ENCODE peak calls at places on chromosomes 7 and 10, in seven cellular contexts. One of them, this sample, is unnamed.

GRCh38 chr10:49115015-49115795 is at the start of gene VSTM4:
- DNase-seq in suprapubic skin: no peak
- DNase-seq in A549: no peak
- DNase-seq in tibial nerve: peak
- DNase-seq in SK-N-SH: peak
- DNase-seq in GM12878: no peak
- DNase-seq in stomach: no peak
- DNase-seq in this sample: no peak

GRCh38 chr7:27129729-27130539 is 623 bp downstream of the HOXA4 start:
- DNase-seq in suprapubic skin: peak
- DNase-seq in A549: no peak
- DNase-seq in tibial nerve: no peak
- DNase-seq in SK-N-SH: no peak
- DNase-seq in GM12878: no peak
- DNase-seq in stomach: no peak
- DNase-seq in this sample: peak

GRCh38 chr10:79001082-79001885 is 67.5 kb upstream of the ZMIZ1 start:
- DNase-seq in suprapubic skin: no peak
- DNase-seq in A549: no peak
- DNase-seq in tibial nerve: no peak
- DNase-seq in SK-N-SH: no peak
- DNase-seq in GM12878: no peak
- DNase-seq in stomach: no peak
- DNase-seq in this sample: no peak

GRCh38 chr7:101226686-101227085 is 8.7 kb downstream of the ZNHIT1 start:
- DNase-seq in suprapubic skin: no peak
- DNase-seq in A549: no peak
- DNase-seq in tibial nerve: no peak
- DNase-seq in SK-N-SH: no peak
- DNase-seq in GM12878: no peak
- DNase-seq in stomach: no peak
- DNase-seq in this sample: no peak

GRCh38 chr10:43355749-43356371 is 15.6 kb upstream of the FXYD4 start:
- DNase-seq in suprapubic skin: no peak
- DNase-seq in A549: peak
- DNase-seq in tibial nerve: no peak
- DNase-seq in SK-N-SH: no peak
- DNase-seq in GM12878: no peak
- DNase-seq in stomach: no peak
- DNase-seq in this sample: peak

GRCh38 chr10:99859585-99859984 is 77.1 kb downstream of the ABCC2 start:
- DNase-seq in suprapubic skin: no peak
- DNase-seq in A549: peak
- DNase-seq in tibial nerve: no peak
- DNase-seq in SK-N-SH: peak
- DNase-seq in GM12878: no peak
- DNase-seq in stomach: no peak
- DNase-seq in this sample: no peak

GRCh38 chr7:55367283-55367840 is 2.2 kb downstream of the LANCL2 start:
- DNase-seq in suprapubic skin: no peak
- DNase-seq in A549: no peak
- DNase-seq in tibial nerve: no peak
- DNase-seq in SK-N-SH: no peak
- DNase-seq in GM12878: no peak
- DNase-seq in stomach: no peak
- DNase-seq in this sample: no peak

GRCh38 chr7:138752568-138753518 is 45.0 kb upstream of the TMEM213 start:
- DNase-seq in suprapubic skin: peak
- DNase-seq in A549: peak
- DNase-seq in tibial nerve: peak
- DNase-seq in SK-N-SH: peak
- DNase-seq in GM12878: peak
- DNase-seq in stomach: peak
- DNase-seq in this sample: peak

GRCh38 chr10:129768437-129769355 is 195.4 kb downstream of the EBF3 start:
- DNase-seq in suprapubic skin: peak
- DNase-seq in A549: no peak
- DNase-seq in tibial nerve: no peak
- DNase-seq in SK-N-SH: no peak
- DNase-seq in GM12878: no peak
- DNase-seq in stomach: peak
- DNase-seq in this sample: peak

GRCh38 chr10:78964952-78965633 is 103.7 kb upstream of the ZMIZ1 start:
- DNase-seq in suprapubic skin: no peak
- DNase-seq in A549: peak
- DNase-seq in tibial nerve: no peak
- DNase-seq in SK-N-SH: peak
- DNase-seq in GM12878: no peak
- DNase-seq in stomach: peak
- DNase-seq in this sample: no peak

GRCh38 chr10:73889014-73889413 is 14.7 kb upstream of the CAMK2G start:
- DNase-seq in suprapubic skin: peak
- DNase-seq in A549: peak
- DNase-seq in tibial nerve: peak
- DNase-seq in SK-N-SH: no peak
- DNase-seq in GM12878: no peak
- DNase-seq in stomach: peak
- DNase-seq in this sample: peak

GRCh38 chr10:89183571-89183970 is 23.5 kb downstream of the CH25H start:
- DNase-seq in suprapubic skin: no peak
- DNase-seq in A549: no peak
- DNase-seq in tibial nerve: no peak
- DNase-seq in SK-N-SH: no peak
- DNase-seq in GM12878: no peak
- DNase-seq in stomach: no peak
- DNase-seq in this sample: no peak

GRCh38 chr10:71394926-71395562 is 1.7 kb upstream of the CDH23 start:
- DNase-seq in suprapubic skin: no peak
- DNase-seq in A549: no peak
- DNase-seq in tibial nerve: no peak
- DNase-seq in SK-N-SH: no peak
- DNase-seq in GM12878: no peak
- DNase-seq in stomach: no peak
- DNase-seq in this sample: no peak

GRCh38 chr10:81978238-81978637 is 103.2 kb downstream of the NRG3 start:
- DNase-seq in suprapubic skin: no peak
- DNase-seq in A549: peak
- DNase-seq in tibial nerve: no peak
- DNase-seq in SK-N-SH: no peak
- DNase-seq in GM12878: no peak
- DNase-seq in stomach: no peak
- DNase-seq in this sample: no peak

DNA sequence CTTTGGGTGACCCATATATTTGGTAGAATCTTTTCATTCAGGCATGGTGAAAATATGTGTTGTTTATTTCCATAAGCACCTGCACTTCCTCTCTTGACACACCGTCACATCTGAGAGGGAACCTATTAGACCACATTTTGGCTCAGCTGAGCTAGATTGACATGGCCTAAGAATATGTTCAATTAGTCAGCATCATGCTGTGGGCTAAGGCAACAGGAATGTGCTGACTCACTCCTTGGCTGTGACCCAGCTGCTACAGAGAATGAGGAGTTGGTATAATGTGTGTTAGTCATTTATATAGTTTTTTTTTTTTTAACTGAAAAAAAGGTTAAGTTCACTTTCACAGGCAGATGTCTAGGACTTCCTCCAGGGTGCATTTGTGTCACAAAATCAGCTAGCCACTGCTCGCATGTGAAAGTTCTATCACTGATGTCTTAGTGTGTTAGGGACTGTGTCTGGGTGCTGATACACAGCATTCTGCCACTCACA is 180.6 kb downstream of the SEMA3E start:
- DNase-seq in suprapubic skin: peak
- DNase-seq in A549: peak
- DNase-seq in tibial nerve: peak
- DNase-seq in SK-N-SH: peak
- DNase-seq in GM12878: peak
- DNase-seq in stomach: peak
- DNase-seq in this sample: peak
- TF ChIP-seq EP300 in suprapubic skin: no peak
- TF ChIP-seq EP300 in A549: peak
- TF ChIP-seq EP300 in tibial nerve: peak
- TF ChIP-seq EP300 in SK-N-SH: peak
- TF ChIP-seq EP300 in GM12878: no peak
- TF ChIP-seq EP300 in stomach: no peak
- TF ChIP-seq EP300 in this sample: no peak

GRCh38 chr7:104341545-104341944 is 13.1 kb downstream of the LHFPL3 start:
- DNase-seq in suprapubic skin: no peak
- DNase-seq in A549: peak
- DNase-seq in tibial nerve: no peak
- DNase-seq in SK-N-SH: peak
- DNase-seq in GM12878: no peak
- DNase-seq in stomach: no peak
- DNase-seq in this sample: no peak
- H3K27ac ChIP-seq in suprapubic skin: no peak
- H3K27ac ChIP-seq in A549: no peak
- H3K27ac ChIP-seq in tibial nerve: no peak
- H3K27ac ChIP-seq in SK-N-SH: no peak
- H3K27ac ChIP-seq in GM12878: no peak
- H3K27ac ChIP-seq in stomach: no peak
- H3K27ac ChIP-seq in this sample: no peak

DNA sequence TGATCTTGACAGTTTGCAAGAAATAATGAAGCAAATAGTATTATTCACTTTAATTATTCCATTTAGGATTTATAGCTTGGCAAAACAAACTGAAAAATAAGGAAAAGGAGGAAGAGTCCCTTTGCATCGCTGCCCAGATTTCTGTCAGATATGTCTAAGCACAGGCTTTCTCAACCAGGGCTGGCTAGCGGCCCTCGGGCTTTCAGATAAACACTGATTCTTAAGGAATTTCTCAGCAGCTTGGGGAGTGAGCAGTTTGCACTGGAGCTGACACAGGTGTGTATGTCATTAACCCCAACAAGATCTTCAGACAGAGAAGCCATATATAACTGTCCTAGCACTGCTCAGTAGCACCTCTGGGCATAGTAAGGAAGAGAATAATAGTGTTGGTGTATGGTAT is 47.9 kb upstream of the SEMA3D start:
- DNase-seq in suprapubic skin: no peak
- DNase-seq in A549: no peak
- DNase-seq in tibial nerve: no peak
- DNase-seq in SK-N-SH: no peak
- DNase-seq in GM12878: no peak
- DNase-seq in stomach: no peak
- DNase-seq in this sample: no peak
- H3K4me3 ChIP-seq in suprapubic skin: no peak
- H3K4me3 ChIP-seq in A549: no peak
- H3K4me3 ChIP-seq in tibial nerve: no peak
- H3K4me3 ChIP-seq in SK-N-SH: no peak
- H3K4me3 ChIP-seq in GM12878: no peak
- H3K4me3 ChIP-seq in stomach: no peak
- H3K4me3 ChIP-seq in this sample: no peak

DNA sequence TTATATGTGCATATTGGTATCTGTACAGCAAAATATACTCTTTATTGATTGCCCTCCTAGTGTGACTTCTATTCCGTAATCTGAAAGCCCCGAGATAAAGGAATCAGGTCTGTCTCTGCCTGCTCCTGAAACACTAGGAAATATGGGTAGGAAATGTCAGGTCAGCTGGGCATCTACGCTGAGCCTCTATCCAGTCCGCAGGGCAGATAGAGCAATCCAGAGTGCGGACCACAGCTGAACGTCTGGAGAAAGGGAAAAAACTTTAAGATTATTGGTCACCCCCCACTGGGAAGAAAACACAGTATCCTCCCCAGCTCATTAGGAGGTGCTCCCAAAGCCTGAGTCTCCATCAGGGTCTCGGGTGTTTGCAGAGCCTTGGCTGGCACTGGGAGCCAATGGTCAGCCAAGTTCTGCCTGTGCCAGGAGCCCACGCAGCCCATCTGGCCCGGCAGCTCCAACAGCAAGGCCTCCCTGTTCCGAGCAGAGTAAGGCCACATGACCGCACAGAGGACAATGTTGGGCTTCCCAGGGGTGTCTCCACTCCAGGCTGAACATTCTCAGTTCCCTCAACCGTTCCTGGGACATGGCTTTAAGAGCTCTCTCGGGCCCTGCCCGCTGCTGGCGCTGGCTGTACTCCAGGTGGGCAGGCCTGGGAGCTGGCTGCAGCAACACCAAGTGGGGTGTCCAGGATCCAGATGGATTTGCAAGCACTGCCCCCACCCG is 7.6 kb downstream of the CTBP2 start:
- DNase-seq in suprapubic skin: no peak
- DNase-seq in A549: no peak
- DNase-seq in tibial nerve: no peak
- DNase-seq in SK-N-SH: no peak
- DNase-seq in GM12878: no peak
- DNase-seq in stomach: peak
- DNase-seq in this sample: peak
- TF ChIP-seq EP300 in suprapubic skin: no peak
- TF ChIP-seq EP300 in A549: no peak
- TF ChIP-seq EP300 in tibial nerve: peak
- TF ChIP-seq EP300 in SK-N-SH: no peak
- TF ChIP-seq EP300 in GM12878: no peak
- TF ChIP-seq EP300 in stomach: no peak
- TF ChIP-seq EP300 in this sample: no peak

GRCh38 chr10:38094923-38095574 is 912 bp downstream of the ZNF37A start:
- DNase-seq in suprapubic skin: no peak
- DNase-seq in A549: no peak
- DNase-seq in tibial nerve: no peak
- DNase-seq in SK-N-SH: no peak
- DNase-seq in GM12878: no peak
- DNase-seq in stomach: no peak
- DNase-seq in this sample: no peak

GRCh38 chr10:38094158-38094922 is at the start of gene ZNF37A:
- DNase-seq in suprapubic skin: peak
- DNase-seq in A549: peak
- DNase-seq in tibial nerve: peak
- DNase-seq in SK-N-SH: peak
- DNase-seq in GM12878: peak
- DNase-seq in stomach: peak
- DNase-seq in this sample: peak

GRCh38 chr10:38093816-38094157 is 350 bp upstream of the ZNF37A start:
- DNase-seq in suprapubic skin: no peak
- DNase-seq in A549: no peak
- DNase-seq in tibial nerve: no peak
- DNase-seq in SK-N-SH: no peak
- DNase-seq in GM12878: no peak
- DNase-seq in stomach: no peak
- DNase-seq in this sample: no peak
- H3K27ac ChIP-seq in suprapubic skin: no peak
- H3K27ac ChIP-seq in A549: peak
- H3K27ac ChIP-seq in tibial nerve: no peak
- H3K27ac ChIP-seq in SK-N-SH: peak
- H3K27ac ChIP-seq in GM12878: peak
- H3K27ac ChIP-seq in stomach: peak
- H3K27ac ChIP-seq in this sample: peak

DNA sequence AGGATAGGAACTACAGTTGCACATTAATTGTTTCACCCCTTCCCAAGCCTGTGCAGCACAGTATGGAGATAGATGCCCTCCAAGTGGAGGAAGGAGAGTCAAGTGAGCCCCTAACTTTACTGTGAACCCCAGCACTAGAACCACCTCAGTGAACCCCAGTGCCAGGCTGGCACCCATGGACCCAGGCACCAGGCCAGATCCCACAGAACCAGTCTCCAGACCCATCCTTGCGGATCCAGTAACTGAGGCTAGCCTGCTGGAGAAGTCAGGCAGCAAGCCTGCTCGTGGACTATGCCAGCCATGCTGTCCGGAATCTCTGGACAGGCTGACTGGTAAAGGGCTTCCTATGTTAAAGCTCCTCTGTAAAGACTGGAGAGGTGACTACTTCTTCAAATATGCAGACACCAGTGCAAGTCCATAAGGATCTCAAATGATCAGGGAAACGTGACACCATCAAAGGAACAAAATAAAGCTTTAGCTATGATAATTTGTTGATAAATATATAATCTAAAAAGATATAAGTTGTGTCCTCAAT is 27.7 kb downstream of the SHOC2 start:
- DNase-seq in suprapubic skin: no peak
- DNase-seq in A549: no peak
- DNase-seq in tibial nerve: no peak
- DNase-seq in SK-N-SH: no peak
- DNase-seq in GM12878: no peak
- DNase-seq in stomach: no peak
- DNase-seq in this sample: no peak
- H3K4me3 ChIP-seq in suprapubic skin: no peak
- H3K4me3 ChIP-seq in A549: no peak
- H3K4me3 ChIP-seq in tibial nerve: no peak
- H3K4me3 ChIP-seq in SK-N-SH: no peak
- H3K4me3 ChIP-seq in GM12878: no peak
- H3K4me3 ChIP-seq in stomach: no peak
- H3K4me3 ChIP-seq in this sample: no peak